ENCODE peak calls at places on chromosomes 1 and 21, in four cellular contexts. D, X, M and W are unnamed samples.

GRCh38 chr1:159774465-159774864 is 6.3 kb upstream of the DUSP23 start:
- DNase-seq in D (no peak), X (no peak), M (no peak), W (peak)

GRCh38 chr1:170619167-170620030 is 44.5 kb upstream of the PRRX1 start:
- DNase-seq in D (peak), X (no peak), M (no peak), W (no peak)

GRCh38 chr1:238088891-238089290 is 198.2 kb upstream of the ZP4 start:
- DNase-seq in D (no peak), X (no peak), M (no peak), W (no peak)

GRCh38 chr1:165577707-165578106 is 33.9 kb downstream of the LRRC52 start:
- DNase-seq in D (no peak), X (no peak), M (no peak), W (no peak)

GRCh38 chr1:21042920-21043605 is 133.6 kb downstream of the EIF4G3 start:
- DNase-seq in D (peak), X (no peak), M (no peak), W (no peak)

GRCh38 chr1:21876267-21876666 is 60.8 kb downstream of the HSPG2 start:
- DNase-seq in D (no peak), X (no peak), M (no peak), W (no peak)

GRCh38 chr1:178739285-178740045 is 14.4 kb downstream of the RALGPS2 start:
- DNase-seq in D (peak), X (no peak), M (no peak), W (no peak)

GRCh38 chr1:221644663-221645258 is 97.1 kb downstream of the DUSP10 start:
- DNase-seq in D (no peak), X (no peak), M (no peak), W (no peak)

GRCh38 chr1:151197863-151198253 is 494 bp upstream of the PIP5K1A start:
- DNase-seq in D (no peak), X (no peak), M (no peak), W (no peak)

GRCh38 chr1:113652773-113653172 is 106.5 kb downstream of the PHTF1 start:
- DNase-seq in D (no peak), X (no peak), M (no peak), W (no peak)

GRCh38 chr1:244012232-244012631 is 38.9 kb upstream of the ZBTB18 start:
- DNase-seq in D (peak), X (no peak), M (no peak), W (peak)

GRCh38 chr21:35390013-35390776 is 341.1 kb upstream of the RUNX1 start:
- DNase-seq in D (peak), X (no peak), M (peak), W (peak)

GRCh38 chr1:117654485-117655219 is 48.8 kb downstream of the TENT5C start:
- DNase-seq in D (peak), X (no peak), M (no peak), W (no peak)

GRCh38 chr1:12619396-12620141 is 1.6 kb upstream of the DHRS3 start:
- DNase-seq in D (peak), X (peak), M (peak), W (peak)

GRCh38 chr1:215376544-215377264 is 190.4 kb upstream of the KCTD3 start:
- DNase-seq in D (peak), X (no peak), M (no peak), W (no peak)

GRCh38 chr1:28265577-28265976 is 6.3 kb downstream of the SESN2 start:
- DNase-seq in D (no peak), X (no peak), M (no peak), W (no peak)

GRCh38 chr1:201903135-201903534 is 14.4 kb downstream of the SHISA4 start:
- DNase-seq in D (peak), X (no peak), M (peak), W (no peak)

GRCh38 chr1:19044975-19045831 is 88.7 kb upstream of the IFFO2 start:
- DNase-seq in D (no peak), X (no peak), M (no peak), W (no peak)

GRCh38 chr1:71919812-71920509 is 362.4 kb downstream of the NEGR1 start:
- DNase-seq in D (no peak), X (no peak), M (no peak), W (no peak)

GRCh38 chr1:150150511-150151021 is 850 bp downstream of the PLEKHO1 start:
- DNase-seq in D (peak), X (no peak), M (peak), W (no peak)

GRCh38 chr1:12015001-12015491 is 4.3 kb upstream of the MIIP start:
- DNase-seq in D (peak), X (no peak), M (no peak), W (no peak)

GRCh38 chr1:208132287-208132882 is 111.8 kb downstream of the PLXNA2 start:
- DNase-seq in D (peak), X (peak), M (peak), W (peak)

GRCh38 chr1:193542668-193543067 is 356.3 kb upstream of the B3GALT2 start:
- DNase-seq in D (peak), X (no peak), M (peak), W (no peak)

GRCh38 chr1:17244826-17245740 is 3.8 kb upstream of the PADI3 start:
- DNase-seq in D (no peak), X (no peak), M (no peak), W (no peak)

GRCh38 chr21:15495965-15496364 is 233.8 kb upstream of the USP25 start:
- DNase-seq in D (peak), X (no peak), M (no peak), W (peak)

GRCh38 chr1:151701515-151701914 is 15.1 kb downstream of the CELF3 start:
- DNase-seq in D (no peak), X (no peak), M (no peak), W (no peak)

GRCh38 chr1:201562659-201563405 is 23.9 kb downstream of the NAV1 start:
- DNase-seq in D (peak), X (no peak), M (no peak), W (no peak)

GRCh38 chr1:3054474-3054873 is 14.5 kb upstream of the PRDM16 start:
- DNase-seq in D (no peak), X (no peak), M (no peak), W (no peak)

GRCh38 chr1:192491804-192492554 is 83.6 kb upstream of the RGS1 start:
- DNase-seq in D (no peak), X (no peak), M (no peak), W (peak)

GRCh38 chr1:35725591-35725990 is 6.9 kb upstream of the C1orf216 start:
- DNase-seq in D (peak), X (no peak), M (no peak), W (no peak)

GRCh38 chr1:214898154-214898553 is 184.4 kb upstream of the KCNK2 start:
- DNase-seq in D (no peak), X (no peak), M (no peak), W (no peak)

GRCh38 chr1:184499626-184500025 is 112.8 kb downstream of the C1orf21 start:
- DNase-seq in D (peak), X (no peak), M (no peak), W (no peak)

GRCh38 chr1:162956922-162957321 is 95.9 kb upstream of the CCDC190 start:
- DNase-seq in D (peak), X (no peak), M (no peak), W (no peak)

GRCh38 chr1:170730443-170730842 is 66.5 kb downstream of the PRRX1 start:
- DNase-seq in D (peak), X (no peak), M (no peak), W (peak)

GRCh38 chr21:44424608-44425306 is 30.6 kb upstream of the LRRC3 start:
- DNase-seq in D (no peak), X (no peak), M (no peak), W (no peak)

GRCh38 chr1:213061263-213061662 is 10.2 kb downstream of the RPS6KC1 start:
- DNase-seq in D (no peak), X (no peak), M (no peak), W (no peak)

GRCh38 chr1:93979718-93980319 is 70.6 kb upstream of the GCLM start:
- DNase-seq in D (peak), X (peak), M (peak), W (peak)